ENCODE peak calls at places on chromosomes 2 and 18, in six cellular contexts. M is spleen, I is transverse colon, K is astrocyte, O is cardiac muscle cell, W is tibial artery. D is an unnamed sample. For H3K4me1, the result is how much of the 10 kb centered on the place peaks cover.

GRCh38 chr2:223760838-223761502 is 76.4 kb downstream of the AP1S3 start:
- DNase-seq in I (peak), O (no peak), M (peak), W (no peak), K (peak), D (no peak)

GRCh38 chr2:240479111-240479501 is 43.6 kb downstream of the GPC1 start:
- DNase-seq in O (no peak), K (no peak), M (no peak), W (peak), I (no peak), D (peak)

GRCh38 chr2:72988726-72989273 is 71.5 kb downstream of the EMX1 start:
- DNase-seq in I (peak), O (no peak), M (peak), W (no peak), K (no peak), D (no peak)

GRCh38 chr18:715626-716025 is 3.2 kb upstream of the ENOSF1 start:
- DNase-seq in W (no peak), I (no peak), K (peak), O (no peak), M (no peak), D (no peak)

GRCh38 chr2:226474131-226474530 is 325.5 kb downstream of the IRS1 start:
- DNase-seq in W (no peak), I (no peak), M (no peak), O (no peak), K (no peak), D (no peak)

GRCh38 chr18:32530947-32531651 is 60.4 kb upstream of the GAREM1 start:
- DNase-seq in K (peak), M (no peak), W (no peak), O (no peak), I (no peak), D (no peak)

GRCh38 chr2:207318071-207318683 is 152.4 kb upstream of the KLF7 start:
- DNase-seq in W (no peak), K (peak), I (no peak), M (no peak), O (no peak), D (no peak)

GRCh38 chr2:64857581-64858471 is 131.4 kb upstream of the SLC1A4 start:
- DNase-seq in M (no peak), W (peak), K (peak), I (no peak), O (peak), D (peak)

GRCh38 chr18:57697434-57697833 is 75.8 kb upstream of the NARS1 start:
- DNase-seq in K (no peak), M (no peak), W (no peak), I (no peak), O (peak), D (no peak)

GRCh38 chr18:57698571-57699276 is 77.1 kb upstream of the NARS1 start:
- DNase-seq in O (peak), M (no peak), I (no peak), W (no peak), K (peak), D (no peak)
- H3K4me3 ChIP-seq in O (no peak), M (no peak), I (no peak), W (no peak), K (no peak), D (no peak)

DNA sequence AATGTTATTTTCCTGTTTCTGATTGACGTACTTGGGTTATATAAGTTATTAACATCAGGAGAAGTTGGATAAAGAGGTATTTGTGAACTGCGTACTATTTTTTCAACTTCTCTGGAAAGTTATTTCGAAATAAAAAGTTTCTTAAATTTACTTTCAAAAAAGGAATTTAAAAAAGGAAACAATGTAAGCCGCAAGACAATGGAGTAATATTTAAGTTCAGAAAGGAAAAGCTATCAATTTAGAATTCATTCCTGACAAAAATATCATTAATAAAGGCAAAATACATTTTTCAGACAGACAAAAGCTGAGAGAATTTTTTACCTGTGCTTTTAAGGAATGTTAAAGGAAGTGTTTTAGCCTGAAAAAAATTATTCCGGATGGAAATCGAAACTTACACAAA is 47.7 kb downstream of the RAB10 start:
- DNase-seq in K (no peak), I (no peak), M (no peak), W (no peak), O (no peak), D (no peak)
- H3K4me1 ChIP-seq in K (under half), I (under half), M (half or more), W (under half), O (under half), D (under half)

GRCh38 chr2:40113272-40113671 is 334.2 kb upstream of the THUMPD2 start:
- DNase-seq in M (no peak), O (no peak), I (no peak), W (no peak), K (peak), D (no peak)
- H3K27ac ChIP-seq in M (no peak), O (peak), I (no peak), W (peak), K (no peak), D (no peak)

DNA sequence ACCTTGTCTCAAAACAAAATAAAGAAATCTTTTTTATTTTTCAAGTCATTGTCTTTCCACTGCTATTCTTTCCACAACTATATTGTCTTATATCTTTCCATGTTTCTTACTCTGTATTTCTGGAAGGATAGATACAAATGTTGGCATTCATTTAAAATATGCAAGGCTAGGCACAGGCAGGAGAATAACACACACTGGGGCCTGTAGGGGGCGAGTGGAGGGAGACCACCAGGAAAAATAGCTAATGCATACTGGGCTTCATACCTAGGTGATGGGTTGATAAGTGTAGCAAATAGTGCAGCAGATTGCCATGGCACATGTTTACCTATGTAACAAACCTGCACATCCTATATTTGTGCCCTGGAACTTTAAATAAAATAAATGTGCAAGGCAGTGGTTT is 9.6 kb downstream of the MRPL30 start:
- DNase-seq in M (no peak), O (no peak), K (no peak), W (no peak), I (no peak), D (no peak)
- H3K4me3 ChIP-seq in M (no peak), O (no peak), K (no peak), W (no peak), I (no peak), D (no peak)

GRCh38 chr2:177628817-177629216 is 236.2 kb downstream of the AGPS start:
- DNase-seq in K (no peak), O (no peak), I (no peak), M (no peak), W (no peak), D (no peak)
- H3K4me1 ChIP-seq in K (under half), O (under half), I (under half), M (under half), W (under half), D (under half)

GRCh38 chr2:128027801-128028667 is at the start of gene SAP130:
- DNase-seq in K (peak), O (peak), W (peak), I (peak), M (peak), D (peak)
- H3K27ac ChIP-seq in K (peak), O (peak), W (peak), I (peak), M (peak), D (peak)

GRCh38 chr2:44934521-44934961 is 7.0 kb upstream of the SIX3 start:
- DNase-seq in M (no peak), K (no peak), O (no peak), W (no peak), I (no peak), D (no peak)

GRCh38 chr2:44932079-44932478 is 9.4 kb upstream of the SIX3 start:
- DNase-seq in K (no peak), I (no peak), M (no peak), W (no peak), O (no peak), D (no peak)

GRCh38 chr2:44932564-44933392 is 8.7 kb upstream of the SIX3 start:
- DNase-seq in M (no peak), W (no peak), I (no peak), K (no peak), O (no peak), D (no peak)

GRCh38 chr2:44934024-44934423 is 7.5 kb upstream of the SIX3 start:
- DNase-seq in M (no peak), O (no peak), W (no peak), K (no peak), I (no peak), D (no peak)

DNA sequence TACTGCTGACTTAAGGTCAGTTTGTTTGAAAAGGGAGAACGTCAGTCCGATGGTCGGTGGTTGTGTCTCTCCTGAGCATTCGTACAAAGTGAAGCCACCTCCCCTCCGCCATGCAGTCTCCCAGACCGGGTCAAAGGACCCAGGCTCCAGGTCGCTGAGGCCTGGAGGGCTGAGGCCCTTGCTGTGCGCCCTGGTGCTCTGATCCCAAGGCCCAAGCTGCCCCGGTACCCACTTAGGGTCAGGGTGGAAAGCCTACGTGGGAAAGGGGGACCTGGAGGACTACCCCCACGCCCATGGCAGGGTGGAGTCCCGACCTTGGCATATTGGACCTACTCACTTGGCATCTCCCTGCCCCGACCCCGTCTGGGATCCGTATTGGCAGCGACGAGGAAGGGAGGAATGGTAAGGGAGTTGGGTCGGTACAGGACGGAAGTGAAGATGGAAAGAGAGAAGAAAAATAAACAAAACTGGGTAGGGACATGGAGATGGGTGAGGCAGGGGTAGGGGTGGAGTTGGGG is 8.0 kb upstream of the SIX3 start:
- DNase-seq in I (no peak), O (no peak), M (no peak), W (no peak), K (no peak), D (no peak)
- H3K4me3 ChIP-seq in I (no peak), O (no peak), M (no peak), W (no peak), K (no peak), D (no peak)